ENCODE peak calls at places on chromosomes 2 and 18, in nine cellular contexts. A is Calu3, Z is neural progenitor cell, W is amygdala, G is ecto neural progenitor cell, L is GM12892, H is GM18507, U is cardiac muscle cell, O is Daoy. I is an unnamed sample.

GRCh38 chr18:75218524-75218923 is 7.9 kb downstream of the TSHZ1 start:
- DNase-seq in L (no peak), U (no peak), H (no peak), W (no peak), Z (no peak), A (peak), G (no peak), O (no peak), I (no peak)

GRCh38 chr2:226758886-226759660 is 40.5 kb downstream of the IRS1 start:
- DNase-seq in W (no peak), G (no peak), L (no peak), U (no peak), Z (no peak), A (no peak), O (peak), H (no peak), I (no peak)

GRCh38 chr2:84894131-84894586 is 11.3 kb upstream of the TMSB10 start:
- DNase-seq in L (no peak), U (no peak), Z (peak), A (no peak), W (no peak), G (no peak), O (no peak), H (no peak), I (no peak)

GRCh38 chr2:102142829-102143449 is 393 bp downstream of the IL1R1 start:
- DNase-seq in A (no peak), L (no peak), G (peak), Z (no peak), H (no peak), W (no peak), U (no peak), O (peak), I (no peak)

GRCh38 chr2:152607793-152608300 is 109.4 kb downstream of the PRPF40A start:
- DNase-seq in Z (no peak), W (no peak), A (no peak), G (no peak), H (no peak), L (no peak), U (no peak), O (no peak), I (no peak)

GRCh38 chr18:8045890-8046289 is 478.8 kb downstream of the PTPRM start:
- DNase-seq in G (no peak), U (no peak), A (no peak), L (no peak), Z (no peak), O (peak), W (no peak), H (no peak), I (no peak)

GRCh38 chr2:190180313-190181065 is 118.0 kb upstream of the MSTN start:
- DNase-seq in L (peak), G (peak), Z (peak), O (peak), H (peak), W (peak), A (peak), U (peak), I (peak)

GRCh38 chr2:100011272-100011711 is 131.1 kb downstream of the AFF3 start:
- DNase-seq in L (no peak), A (no peak), Z (no peak), H (no peak), G (no peak), O (peak), U (no peak), W (no peak), I (no peak)

GRCh38 chr18:702957-703659 is 9.3 kb downstream of the ENOSF1 start:
- DNase-seq in A (no peak), Z (no peak), U (no peak), H (no peak), L (no peak), O (peak), G (peak), W (no peak), I (no peak)

GRCh38 chr2:238237441-238237840 is 2.4 kb downstream of the HES6 start:
- DNase-seq in Z (no peak), H (no peak), A (no peak), W (no peak), L (no peak), U (no peak), G (no peak), O (no peak), I (no peak)

GRCh38 chr2:9753276-9753600 is 90.0 kb upstream of the TAF1B start:
- DNase-seq in L (peak), G (no peak), O (peak), U (no peak), Z (peak), W (no peak), H (peak), A (peak), I (no peak)

GRCh38 chr2:1605659-1606400 is 138.5 kb downstream of the PXDN start:
- DNase-seq in Z (no peak), O (peak), L (no peak), W (no peak), G (no peak), A (no peak), U (no peak), H (no peak), I (no peak)

I was measured in posterior cingulate gyrus.